ENCODE peak calls at places on chromosomes 1 and 21, in four cellular contexts. One of them, this sample, is unnamed.

GRCh38 chr1:54836594-54836993 is 35.5 kb upstream of the TTC22 start:
- DNase-seq in tibial artery: peak
- DNase-seq in tibial nerve: no peak
- DNase-seq in HCT116: no peak
- DNase-seq in this sample: no peak

GRCh38 chr1:23561076-23561812 is 1.9 kb upstream of the ID3 start:
- DNase-seq in tibial nerve: no peak
- DNase-seq in HCT116: no peak
- DNase-seq in tibial artery: no peak
- DNase-seq in this sample: no peak

GRCh38 chr1:208788013-208788412 is 543.8 kb upstream of the PLXNA2 start:
- DNase-seq in tibial artery: no peak
- DNase-seq in HCT116: no peak
- DNase-seq in tibial nerve: no peak
- DNase-seq in this sample: no peak

GRCh38 chr1:234564035-234565029 is 45.6 kb downstream of the IRF2BP2 start:
- DNase-seq in tibial artery: no peak
- DNase-seq in tibial nerve: no peak
- DNase-seq in HCT116: peak
- DNase-seq in this sample: peak

GRCh38 chr1:3349161-3349967 is 105.1 kb upstream of the ARHGEF16 start:
- DNase-seq in tibial artery: no peak
- DNase-seq in tibial nerve: no peak
- DNase-seq in HCT116: no peak
- DNase-seq in this sample: peak

GRCh38 chr1:230766318-230766717 is 19.1 kb downstream of the CAPN9 start:
- DNase-seq in HCT116: no peak
- DNase-seq in tibial artery: no peak
- DNase-seq in tibial nerve: no peak
- DNase-seq in this sample: no peak

GRCh38 chr1:235468970-235469369 is 35.3 kb downstream of the B3GALNT2 start:
- DNase-seq in tibial nerve: no peak
- DNase-seq in tibial artery: no peak
- DNase-seq in HCT116: peak
- DNase-seq in this sample: no peak

GRCh38 chr1:19361231-19362147 is 49.4 kb downstream of the SLC66A1 start:
- DNase-seq in HCT116: no peak
- DNase-seq in tibial artery: no peak
- DNase-seq in tibial nerve: no peak
- DNase-seq in this sample: no peak

GRCh38 chr1:159177273-159177907 is 6.0 kb downstream of the CADM3 start:
- DNase-seq in HCT116: peak
- DNase-seq in tibial artery: no peak
- DNase-seq in tibial nerve: peak
- DNase-seq in this sample: peak

DNA sequence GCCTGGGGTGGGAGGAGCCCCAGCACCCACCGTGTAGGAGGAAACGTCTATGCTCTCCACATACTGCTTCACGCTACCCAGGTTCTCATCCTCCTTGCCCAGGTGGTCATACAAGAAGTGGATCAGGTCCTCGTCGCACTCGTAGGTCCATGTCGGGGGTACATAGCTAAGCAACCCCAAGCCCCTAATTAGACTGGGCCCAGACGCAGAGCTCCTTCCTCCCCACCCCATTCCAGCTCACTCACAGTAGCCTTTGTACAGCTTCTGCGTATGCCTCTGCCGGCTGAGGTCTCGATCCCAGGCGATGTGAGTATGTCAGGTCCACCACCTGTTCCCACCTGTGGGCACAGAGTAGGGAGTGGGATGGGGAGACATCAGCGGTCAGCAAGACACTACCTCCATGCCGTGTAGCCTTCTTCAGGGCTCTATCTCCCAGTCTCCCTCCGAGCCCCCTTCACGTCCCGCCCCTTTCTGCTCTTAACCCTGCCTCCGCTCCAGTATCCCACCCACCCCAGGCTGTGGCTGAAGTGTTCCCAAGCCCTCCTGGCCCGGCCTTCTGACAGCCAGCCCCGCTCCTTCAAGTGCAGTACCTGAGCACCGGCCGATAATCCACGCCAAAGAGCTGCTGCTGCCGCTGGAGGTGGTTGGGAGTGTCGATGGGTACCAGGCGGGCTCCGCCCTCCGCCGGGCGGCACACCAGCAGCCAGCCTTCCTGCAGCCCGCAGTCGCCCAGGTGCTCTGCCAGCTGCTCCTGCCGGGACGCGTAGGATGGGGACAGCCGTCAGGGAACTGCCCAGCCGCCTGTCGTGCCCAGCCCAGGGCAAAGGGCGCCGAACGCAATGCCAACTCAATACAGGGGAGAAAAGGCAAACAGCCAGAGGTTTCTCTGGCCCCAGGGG is 919 bp downstream of the HECTD3 start:
- DNase-seq in tibial nerve: no peak
- DNase-seq in HCT116: no peak
- DNase-seq in tibial artery: no peak
- DNase-seq in this sample: peak
- H3K27ac ChIP-seq in tibial nerve: no peak
- H3K27ac ChIP-seq in HCT116: peak
- H3K27ac ChIP-seq in tibial artery: peak
- H3K27ac ChIP-seq in this sample: peak

DNA sequence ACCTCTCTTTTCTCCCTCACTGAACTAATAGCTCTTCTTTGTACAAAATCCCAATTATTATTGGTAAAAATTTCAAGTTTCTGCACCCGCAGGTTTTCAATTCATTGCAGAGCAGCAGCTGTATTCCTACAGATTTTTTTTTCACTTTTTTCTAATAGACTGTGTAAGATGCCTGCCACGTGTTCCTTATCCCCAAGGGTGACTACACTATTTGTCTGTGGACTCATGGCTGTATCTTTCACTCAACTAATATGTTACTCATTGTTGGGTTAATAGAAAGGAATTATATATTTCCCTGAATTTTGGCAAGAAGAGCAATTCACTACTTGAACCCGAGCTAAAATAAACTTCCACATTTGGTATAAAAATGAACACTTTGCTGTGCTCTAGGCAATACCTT is 158.7 kb downstream of the NCAM2 start:
- DNase-seq in HCT116: no peak
- DNase-seq in tibial nerve: no peak
- DNase-seq in tibial artery: no peak
- DNase-seq in this sample: no peak
- H3K4me3 ChIP-seq in HCT116: no peak
- H3K4me3 ChIP-seq in tibial nerve: no peak
- H3K4me3 ChIP-seq in tibial artery: no peak
- H3K4me3 ChIP-seq in this sample: no peak

GRCh38 chr1:27858072-27858948 is 14.0 kb upstream of the THEMIS2 start:
- DNase-seq in tibial nerve: peak
- DNase-seq in HCT116: peak
- DNase-seq in tibial artery: peak
- DNase-seq in this sample: peak
- H3K27ac ChIP-seq in tibial nerve: no peak
- H3K27ac ChIP-seq in HCT116: no peak
- H3K27ac ChIP-seq in tibial artery: no peak
- H3K27ac ChIP-seq in this sample: no peak

DNA sequence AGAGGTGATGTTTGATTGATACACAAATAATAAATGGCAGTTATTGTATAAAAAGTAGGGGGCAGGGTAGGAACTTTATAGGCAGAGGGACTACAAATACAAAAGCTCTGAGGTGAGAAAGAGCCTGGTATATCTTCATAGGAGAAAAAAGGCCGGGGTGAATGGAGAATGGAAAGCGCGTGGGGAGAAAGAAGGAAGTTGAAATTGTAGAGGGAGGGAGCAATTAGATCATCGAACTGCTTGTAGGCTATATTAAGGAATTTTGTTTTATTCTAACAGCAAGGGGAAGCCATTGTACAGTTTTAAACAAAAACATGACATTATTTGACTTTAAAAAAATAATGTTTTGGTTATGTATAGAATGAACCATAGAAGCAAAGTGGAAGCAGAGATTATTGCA is 147.4 kb downstream of the PDE4B start:
- DNase-seq in HCT116: no peak
- DNase-seq in tibial artery: no peak
- DNase-seq in tibial nerve: no peak
- DNase-seq in this sample: no peak
- H3K4me3 ChIP-seq in HCT116: no peak
- H3K4me3 ChIP-seq in tibial artery: no peak
- H3K4me3 ChIP-seq in tibial nerve: no peak
- H3K4me3 ChIP-seq in this sample: no peak

DNA sequence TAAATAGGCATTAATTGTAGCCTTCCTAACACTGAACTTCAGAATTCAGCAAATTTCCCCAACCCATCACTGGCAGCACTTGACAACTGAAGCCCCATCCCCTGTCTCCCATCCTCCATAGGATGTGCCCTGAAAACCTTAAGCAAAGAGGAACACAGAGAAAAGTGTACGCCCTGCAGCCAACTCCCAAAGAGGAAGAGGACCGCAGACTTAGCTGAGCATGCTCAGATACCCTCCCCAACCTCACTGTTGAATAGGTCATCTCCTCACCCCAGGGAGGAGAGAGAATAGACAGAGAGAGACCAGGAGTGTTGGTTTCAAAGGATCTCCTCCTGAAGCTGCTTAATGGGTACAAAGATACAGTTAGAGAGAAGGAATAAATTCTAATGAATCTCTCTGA is 50.5 kb downstream of the CD2 start:
- DNase-seq in HCT116: no peak
- DNase-seq in tibial artery: no peak
- DNase-seq in tibial nerve: no peak
- DNase-seq in this sample: no peak
- H3K27ac ChIP-seq in HCT116: no peak
- H3K27ac ChIP-seq in tibial artery: no peak
- H3K27ac ChIP-seq in tibial nerve: no peak
- H3K27ac ChIP-seq in this sample: peak

GRCh38 chr1:58968360-58968952 is 184.6 kb upstream of the JUN start:
- DNase-seq in tibial artery: peak
- DNase-seq in tibial nerve: peak
- DNase-seq in HCT116: no peak
- DNase-seq in this sample: peak
- H3K4me3 ChIP-seq in tibial artery: no peak
- H3K4me3 ChIP-seq in tibial nerve: no peak
- H3K4me3 ChIP-seq in HCT116: no peak
- H3K4me3 ChIP-seq in this sample: no peak

GRCh38 chr1:205592443-205593003 is 39.3 kb downstream of the ELK4 start:
- DNase-seq in HCT116: no peak
- DNase-seq in tibial artery: peak
- DNase-seq in tibial nerve: no peak
- DNase-seq in this sample: no peak

GRCh38 chr1:205590457-205590768 is 41.4 kb downstream of the ELK4 start:
- DNase-seq in HCT116: no peak
- DNase-seq in tibial artery: peak
- DNase-seq in tibial nerve: no peak
- DNase-seq in this sample: no peak

GRCh38 chr1:205590777-205591513 is 40.9 kb downstream of the ELK4 start:
- DNase-seq in tibial artery: peak
- DNase-seq in tibial nerve: no peak
- DNase-seq in HCT116: no peak
- DNase-seq in this sample: no peak

GRCh38 chr1:205593532-205593931 is 38.3 kb downstream of the ELK4 start:
- DNase-seq in tibial nerve: no peak
- DNase-seq in HCT116: no peak
- DNase-seq in tibial artery: no peak
- DNase-seq in this sample: no peak

GRCh38 chr1:205591522-205592351 is 40.1 kb downstream of the ELK4 start:
- DNase-seq in tibial nerve: peak
- DNase-seq in HCT116: peak
- DNase-seq in tibial artery: peak
- DNase-seq in this sample: peak
- H3K27ac ChIP-seq in tibial nerve: no peak
- H3K27ac ChIP-seq in HCT116: peak
- H3K27ac ChIP-seq in tibial artery: no peak
- H3K27ac ChIP-seq in this sample: peak

This sample was measured in small intestine.